ENCODE peak calls at places on chromosomes 16 and 17, in nine cellular contexts. One of them, this sample, is unnamed.

GRCh38 chr17:19336938-19337711 is 25.4 kb downstream of the B9D1 start:
- DNase-seq in tibial nerve: no peak
- DNase-seq in transverse colon: peak; percentile 56
- DNase-seq in IMR-90: no peak
- DNase-seq in ovary: no peak
- DNase-seq in breast epithelium: no peak
- DNase-seq in A549: peak; percentile 39
- DNase-seq in uterus: peak; percentile 61
- DNase-seq in spleen: peak; percentile 81
- DNase-seq in this sample: no peak

GRCh38 chr17:50042211-50042610 is 13.7 kb upstream of the ITGA3 start:
- DNase-seq in transverse colon: no peak
- DNase-seq in ovary: no peak
- DNase-seq in IMR-90: no peak
- DNase-seq in breast epithelium: no peak
- DNase-seq in uterus: no peak
- DNase-seq in A549: no peak
- DNase-seq in tibial nerve: peak; percentile 4
- DNase-seq in spleen: no peak
- DNase-seq in this sample: no peak

GRCh38 chr16:10362077-10362863 is 23.6 kb upstream of the ATF7IP2 start:
- DNase-seq in uterus: no peak
- DNase-seq in spleen: peak; percentile 27
- DNase-seq in ovary: no peak
- DNase-seq in IMR-90: no peak
- DNase-seq in transverse colon: no peak
- DNase-seq in A549: no peak
- DNase-seq in breast epithelium: no peak
- DNase-seq in tibial nerve: no peak
- DNase-seq in this sample: no peak

GRCh38 chr16:30609928-30610839 is at the start of gene ZNF689:
- DNase-seq in breast epithelium: peak; percentile 90
- DNase-seq in spleen: peak; percentile 92
- DNase-seq in A549: peak; percentile 98
- DNase-seq in transverse colon: peak; percentile 96
- DNase-seq in ovary: peak; percentile 96
- DNase-seq in tibial nerve: peak; percentile 92
- DNase-seq in IMR-90: peak; percentile 96
- DNase-seq in uterus: peak; percentile 95
- DNase-seq in this sample: peak; percentile 95

GRCh38 chr17:28317965-28318758 is 838 bp upstream of the TMEM97 start:
- DNase-seq in A549: no peak
- DNase-seq in ovary: no peak
- DNase-seq in spleen: peak; percentile 85
- DNase-seq in breast epithelium: no peak
- DNase-seq in uterus: no peak
- DNase-seq in IMR-90: no peak
- DNase-seq in transverse colon: no peak
- DNase-seq in tibial nerve: no peak
- DNase-seq in this sample: no peak

GRCh38 chr16:85491798-85492616 is 121.1 kb upstream of the GSE1 start:
- DNase-seq in tibial nerve: no peak
- DNase-seq in transverse colon: peak; percentile 52
- DNase-seq in A549: no peak
- DNase-seq in IMR-90: no peak
- DNase-seq in ovary: peak; percentile 81
- DNase-seq in breast epithelium: peak; percentile 93
- DNase-seq in uterus: peak; percentile 67
- DNase-seq in spleen: peak; percentile 85
- DNase-seq in this sample: peak; percentile 94

GRCh38 chr17:309361-309888 is 43.2 kb downstream of the RPH3AL start:
- DNase-seq in A549: peak; percentile 57
- DNase-seq in ovary: peak; percentile 23
- DNase-seq in spleen: peak; percentile 54
- DNase-seq in tibial nerve: no peak
- DNase-seq in IMR-90: no peak
- DNase-seq in breast epithelium: no peak
- DNase-seq in uterus: no peak
- DNase-seq in transverse colon: no peak
- DNase-seq in this sample: no peak

GRCh38 chr17:79824234-79824633 is 15.0 kb downstream of the CBX4 start:
- DNase-seq in spleen: no peak
- DNase-seq in tibial nerve: no peak
- DNase-seq in transverse colon: no peak
- DNase-seq in breast epithelium: no peak
- DNase-seq in ovary: no peak
- DNase-seq in A549: no peak
- DNase-seq in IMR-90: no peak
- DNase-seq in uterus: no peak
- DNase-seq in this sample: no peak

GRCh38 chr16:57566436-57566835 is 24.0 kb downstream of the ADGRG5 start:
- DNase-seq in transverse colon: no peak
- DNase-seq in IMR-90: no peak
- DNase-seq in spleen: no peak
- DNase-seq in breast epithelium: no peak
- DNase-seq in uterus: no peak
- DNase-seq in A549: no peak
- DNase-seq in ovary: no peak
- DNase-seq in tibial nerve: no peak
- DNase-seq in this sample: no peak

GRCh38 chr17:31491794-31492171 is 100.3 kb downstream of the RAB11FIP4 start:
- DNase-seq in transverse colon: no peak
- DNase-seq in uterus: no peak
- DNase-seq in breast epithelium: no peak
- DNase-seq in A549: no peak
- DNase-seq in IMR-90: no peak
- DNase-seq in ovary: no peak
- DNase-seq in tibial nerve: no peak
- DNase-seq in spleen: peak; percentile 90
- DNase-seq in this sample: peak; percentile 36

GRCh38 chr16:27221576-27222498 is 18.5 kb downstream of the KDM8 start:
- DNase-seq in spleen: no peak
- DNase-seq in transverse colon: peak; percentile 9
- DNase-seq in A549: no peak
- DNase-seq in breast epithelium: no peak
- DNase-seq in ovary: no peak
- DNase-seq in uterus: peak; percentile 53
- DNase-seq in IMR-90: peak; percentile 76
- DNase-seq in tibial nerve: no peak
- DNase-seq in this sample: no peak

GRCh38 chr16:24635900-24636610 is 93.4 kb upstream of the TNRC6A start:
- DNase-seq in breast epithelium: peak; percentile 78
- DNase-seq in transverse colon: peak; percentile 66
- DNase-seq in A549: peak; percentile 92
- DNase-seq in ovary: peak; percentile 86
- DNase-seq in IMR-90: peak; percentile 91
- DNase-seq in spleen: no peak
- DNase-seq in uterus: peak; percentile 71
- DNase-seq in tibial nerve: peak; percentile 76
- DNase-seq in this sample: peak; percentile 67

GRCh38 chr17:81514735-81515529 is 2.3 kb upstream of the ACTG1 start:
- DNase-seq in transverse colon: peak; percentile 90
- DNase-seq in IMR-90: peak; percentile 82
- DNase-seq in uterus: peak; percentile 89
- DNase-seq in tibial nerve: peak; percentile 72
- DNase-seq in ovary: peak; percentile 85
- DNase-seq in spleen: peak; percentile 96
- DNase-seq in A549: peak; percentile 86
- DNase-seq in breast epithelium: peak; percentile 76
- DNase-seq in this sample: peak; percentile 77

DNA sequence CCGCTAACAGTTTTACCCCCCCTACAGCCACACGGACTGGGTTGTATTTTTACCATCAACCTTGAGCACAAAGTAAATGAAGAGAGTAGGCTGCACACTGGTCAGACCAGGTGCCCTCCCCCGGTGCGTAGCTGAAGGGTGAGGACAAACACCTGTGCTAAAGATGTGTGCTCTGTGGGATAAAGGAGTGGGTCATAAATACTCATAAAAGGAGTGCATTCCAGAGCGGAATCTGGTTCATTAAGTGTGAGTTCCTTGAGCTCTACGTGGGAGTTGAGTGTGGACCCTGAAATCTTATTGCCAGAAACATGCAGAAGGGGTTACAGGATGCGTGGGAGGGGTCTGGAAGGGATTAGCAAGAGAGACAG is 217.0 kb downstream of the CCDC182 start:
- DNase-seq in spleen: no peak
- DNase-seq in transverse colon: no peak
- DNase-seq in breast epithelium: no peak
- DNase-seq in A549: no peak
- DNase-seq in tibial nerve: no peak
- DNase-seq in ovary: no peak
- DNase-seq in uterus: peak; percentile 76
- DNase-seq in IMR-90: no peak
- DNase-seq in this sample: no peak
- H3K4me1 ChIP-seq in spleen: peaks cover 77% of the 10 kb centered on the region
- H3K4me1 ChIP-seq in transverse colon: no peaks in the 10 kb centered on the region
- H3K4me1 ChIP-seq in breast epithelium: no peaks in the 10 kb centered on the region
- H3K4me1 ChIP-seq in A549: peaks cover 90% of the 10 kb centered on the region
- H3K4me1 ChIP-seq in tibial nerve: peaks cover 3% of the 10 kb centered on the region
- H3K4me1 ChIP-seq in ovary: peaks cover 21% of the 10 kb centered on the region
- H3K4me1 ChIP-seq in uterus: no peaks in the 10 kb centered on the region
- H3K4me1 ChIP-seq in IMR-90: peaks cover 30% of the 10 kb centered on the region
- H3K4me1 ChIP-seq in this sample: peaks cover 6% of the 10 kb centered on the region

GRCh38 chr16:55508941-55509920 is at the start of gene LPCAT2:
- DNase-seq in spleen: peak; percentile 92
- DNase-seq in IMR-90: peak; percentile 84
- DNase-seq in breast epithelium: no peak
- DNase-seq in uterus: peak; percentile 91
- DNase-seq in A549: peak; percentile 83
- DNase-seq in transverse colon: peak; percentile 86
- DNase-seq in ovary: peak; percentile 91
- DNase-seq in tibial nerve: peak; percentile 83
- DNase-seq in this sample: peak; percentile 77
- TF ChIP-seq POLR2A in spleen: peak; percentile 13
- TF ChIP-seq POLR2A in IMR-90: peak; percentile 74
- TF ChIP-seq POLR2A in breast epithelium: peak; percentile 52
- TF ChIP-seq POLR2A in uterus: peak; percentile 81
- TF ChIP-seq POLR2A in A549: peak; percentile 67
- TF ChIP-seq POLR2A in transverse colon: peak; percentile 70
- TF ChIP-seq POLR2A in ovary: peak; percentile 79
- TF ChIP-seq POLR2A in tibial nerve: peak; percentile 51
- TF ChIP-seq POLR2A in this sample: peak; percentile 84

GRCh38 chr17:57502696-57503307 is 242.3 kb downstream of the CCDC182 start:
- DNase-seq in tibial nerve: no peak
- DNase-seq in A549: no peak
- DNase-seq in IMR-90: no peak
- DNase-seq in breast epithelium: no peak
- DNase-seq in uterus: no peak
- DNase-seq in spleen: no peak
- DNase-seq in ovary: no peak
- DNase-seq in transverse colon: no peak
- DNase-seq in this sample: no peak

GRCh38 chr17:57508706-57509105 is 236.4 kb downstream of the CCDC182 start:
- DNase-seq in spleen: no peak
- DNase-seq in tibial nerve: no peak
- DNase-seq in uterus: no peak
- DNase-seq in breast epithelium: no peak
- DNase-seq in transverse colon: no peak
- DNase-seq in ovary: no peak
- DNase-seq in IMR-90: no peak
- DNase-seq in A549: no peak
- DNase-seq in this sample: no peak

GRCh38 chr17:57507828-57508227 is 237.3 kb downstream of the CCDC182 start:
- DNase-seq in tibial nerve: no peak
- DNase-seq in A549: no peak
- DNase-seq in IMR-90: no peak
- DNase-seq in transverse colon: no peak
- DNase-seq in breast epithelium: no peak
- DNase-seq in spleen: no peak
- DNase-seq in ovary: no peak
- DNase-seq in uterus: no peak
- DNase-seq in this sample: no peak

GRCh38 chr17:57506253-57506911 is 238.7 kb downstream of the CCDC182 start:
- DNase-seq in ovary: no peak
- DNase-seq in IMR-90: no peak
- DNase-seq in spleen: no peak
- DNase-seq in A549: no peak
- DNase-seq in uterus: no peak
- DNase-seq in breast epithelium: no peak
- DNase-seq in transverse colon: no peak
- DNase-seq in tibial nerve: no peak
- DNase-seq in this sample: no peak

DNA sequence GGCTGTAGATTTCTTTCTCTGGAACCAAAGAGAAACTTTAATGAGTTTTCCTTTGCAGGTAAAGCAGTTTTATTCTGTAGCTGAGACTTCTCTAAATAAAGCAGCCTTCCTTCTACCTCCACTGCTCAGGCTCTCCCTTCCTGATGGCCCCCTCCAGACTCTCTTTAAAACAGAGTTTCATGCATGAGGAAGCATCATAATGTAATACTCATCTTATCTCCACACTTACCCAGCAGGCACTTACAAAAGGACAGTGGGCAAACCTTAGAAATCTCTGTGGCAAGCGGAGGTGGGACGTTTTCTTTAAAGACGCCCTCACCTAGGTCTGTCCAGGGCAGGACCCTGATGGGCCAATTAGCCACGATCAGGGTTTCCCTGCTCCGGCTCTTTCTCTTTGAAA is 239.3 kb downstream of the CCDC182 start:
- DNase-seq in A549: no peak
- DNase-seq in tibial nerve: no peak
- DNase-seq in ovary: no peak
- DNase-seq in spleen: no peak
- DNase-seq in breast epithelium: no peak
- DNase-seq in transverse colon: no peak
- DNase-seq in uterus: no peak
- DNase-seq in IMR-90: no peak
- DNase-seq in this sample: no peak
- H3K27ac ChIP-seq in A549: peak overlapping the region; percentile 14
- H3K27ac ChIP-seq in tibial nerve: no peak overlapping the region
- H3K27ac ChIP-seq in ovary: peak overlapping the region; percentile 66
- H3K27ac ChIP-seq in spleen: no peak overlapping the region
- H3K27ac ChIP-seq in breast epithelium: peak overlapping the region; percentile 36
- H3K27ac ChIP-seq in transverse colon: no peak overlapping the region
- H3K27ac ChIP-seq in uterus: peak overlapping the region; percentile 72
- H3K27ac ChIP-seq in IMR-90: no peak overlapping the region
- H3K27ac ChIP-seq in this sample: no peak overlapping the region

DNA sequence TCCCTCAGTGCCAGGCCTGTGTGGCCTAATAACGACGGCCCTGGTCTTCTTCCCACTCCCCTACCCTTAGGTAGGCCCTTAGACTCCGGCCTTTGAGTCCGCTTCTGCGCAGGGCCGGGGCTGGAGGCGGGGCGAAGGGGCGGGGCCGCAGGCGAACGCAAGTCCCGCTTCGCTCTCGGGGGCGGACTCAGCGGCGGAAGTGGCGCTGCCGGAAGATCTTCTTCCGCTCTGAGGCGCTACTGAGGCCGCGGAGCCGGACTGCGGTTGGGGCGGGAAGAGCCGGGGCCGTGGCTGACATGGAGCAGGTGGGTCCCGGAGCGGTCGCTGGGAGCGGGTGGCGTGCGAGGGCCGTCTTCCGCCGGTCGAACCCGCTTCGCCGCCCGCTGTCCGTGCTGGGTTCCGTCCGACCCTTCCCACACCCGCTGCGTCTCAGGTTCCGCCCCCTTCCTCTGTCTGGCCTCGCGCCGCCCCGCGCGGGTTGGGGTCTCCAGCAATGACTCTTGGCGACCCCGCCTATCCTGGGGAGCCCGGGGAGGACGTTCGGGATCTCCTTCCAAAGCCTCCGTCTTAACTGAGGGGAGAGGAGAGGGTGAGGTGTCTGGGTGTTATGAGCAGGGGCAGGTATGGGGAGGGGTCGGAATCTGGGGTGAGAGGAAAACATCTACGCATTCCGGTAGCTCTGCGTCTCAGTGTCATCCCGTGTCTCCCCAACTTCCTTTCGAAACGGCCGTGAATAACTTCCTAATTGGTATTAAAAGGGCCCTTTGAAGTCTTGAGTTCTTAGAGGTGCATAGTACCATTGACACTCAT is at the start of gene STARD3:
- DNase-seq in ovary: peak; percentile 93
- DNase-seq in IMR-90: peak; percentile 82
- DNase-seq in breast epithelium: peak; percentile 94
- DNase-seq in A549: peak; percentile 92
- DNase-seq in spleen: peak; percentile 99
- DNase-seq in uterus: peak; percentile 91
- DNase-seq in transverse colon: peak; percentile 96
- DNase-seq in tibial nerve: peak; percentile 87
- DNase-seq in this sample: peak; percentile 91
- H3K4me1 ChIP-seq in ovary: peaks cover 15% of the 10 kb centered on the region
- H3K4me1 ChIP-seq in IMR-90: peaks cover 24% of the 10 kb centered on the region
- H3K4me1 ChIP-seq in breast epithelium: peaks cover 16% of the 10 kb centered on the region
- H3K4me1 ChIP-seq in A549: peaks cover 29% of the 10 kb centered on the region
- H3K4me1 ChIP-seq in spleen: peaks cover 78% of the 10 kb centered on the region
- H3K4me1 ChIP-seq in uterus: peaks cover 19% of the 10 kb centered on the region
- H3K4me1 ChIP-seq in transverse colon: peaks cover 63% of the 10 kb centered on the region
- H3K4me1 ChIP-seq in tibial nerve: peaks cover 94% of the 10 kb centered on the region
- H3K4me1 ChIP-seq in this sample: peaks cover 26% of the 10 kb centered on the region